ENCODE peak calls at places on chromosome 14, in nine cellular contexts. T is BE2C, P is ovary, H is left ventricle myocardium inferior, G is astrocyte, L is thoracic aorta, B is Peyer's patch, Q is uterus, A is pancreas. R is an unnamed sample. For H3K36me3, the result is how much of the 10 kb centered on the place peaks cover.

GRCh38 chr14:64509036-64509435 is 4.5 kb downstream of the ZBTB1 start:
- DNase-seq in L (no peak), Q (no peak), G (no peak), H (no peak), B (no peak), A (no peak), T (no peak), P (no peak), R (no peak)

GRCh38 chr14:92473261-92473946 is 40.2 kb upstream of the RIN3 start:
- DNase-seq in G (peak), T (no peak), Q (peak), H (peak), P (peak), L (no peak), A (no peak), B (no peak), R (no peak)

GRCh38 chr14:77123381-77124344 is 17.9 kb downstream of the ZDHHC22 start:
- DNase-seq in T (no peak), G (no peak), P (no peak), Q (no peak), L (no peak), H (peak), B (peak), A (peak), R (peak)

GRCh38 chr14:33357225-33358010 is 418.7 kb downstream of the NPAS3 start:
- DNase-seq in G (no peak), Q (no peak), P (no peak), A (no peak), B (no peak), L (no peak), H (no peak), T (no peak), R (no peak)

GRCh38 chr14:24321212-24321975 is 10.1 kb downstream of the LTB4R start:
- DNase-seq in G (no peak), L (no peak), P (no peak), T (no peak), B (no peak), Q (no peak), A (no peak), H (no peak), R (no peak)

GRCh38 chr14:99413172-99413571 is 67.5 kb downstream of the SETD3 start:
- DNase-seq in T (no peak), G (peak), P (peak), H (no peak), L (no peak), B (no peak), A (no peak), Q (no peak), R (no peak)

GRCh38 chr14:39302124-39302810 is 68.6 kb downstream of the MIA2 start:
- DNase-seq in P (no peak), L (no peak), T (no peak), G (peak), B (no peak), A (no peak), Q (no peak), H (no peak), R (no peak)

GRCh38 chr14:91945776-91946305 is 1.7 kb downstream of the FBLN5 start:
- DNase-seq in B (no peak), T (no peak), A (no peak), G (no peak), L (no peak), H (no peak), P (no peak), Q (no peak), R (no peak)

GRCh38 chr14:75460402-75460801 is 32.6 kb downstream of the JDP2 start:
- DNase-seq in A (no peak), B (no peak), Q (no peak), P (no peak), H (no peak), G (no peak), T (no peak), L (no peak), R (no peak)

GRCh38 chr14:64768401-64769095 is 64.3 kb downstream of the PLEKHG3 start:
- DNase-seq in L (no peak), B (no peak), H (no peak), A (no peak), T (no peak), Q (no peak), G (no peak), P (no peak), R (no peak)

GRCh38 chr14:97138801-97139200 is 341.6 kb downstream of the VRK1 start:
- DNase-seq in H (no peak), G (no peak), P (no peak), T (no peak), A (no peak), Q (no peak), L (no peak), B (no peak), R (no peak)

GRCh38 chr14:65195042-65195719 is 92.9 kb upstream of the MAX start:
- DNase-seq in G (no peak), P (no peak), Q (no peak), H (no peak), B (no peak), A (no peak), L (no peak), T (no peak), R (no peak)

DNA sequence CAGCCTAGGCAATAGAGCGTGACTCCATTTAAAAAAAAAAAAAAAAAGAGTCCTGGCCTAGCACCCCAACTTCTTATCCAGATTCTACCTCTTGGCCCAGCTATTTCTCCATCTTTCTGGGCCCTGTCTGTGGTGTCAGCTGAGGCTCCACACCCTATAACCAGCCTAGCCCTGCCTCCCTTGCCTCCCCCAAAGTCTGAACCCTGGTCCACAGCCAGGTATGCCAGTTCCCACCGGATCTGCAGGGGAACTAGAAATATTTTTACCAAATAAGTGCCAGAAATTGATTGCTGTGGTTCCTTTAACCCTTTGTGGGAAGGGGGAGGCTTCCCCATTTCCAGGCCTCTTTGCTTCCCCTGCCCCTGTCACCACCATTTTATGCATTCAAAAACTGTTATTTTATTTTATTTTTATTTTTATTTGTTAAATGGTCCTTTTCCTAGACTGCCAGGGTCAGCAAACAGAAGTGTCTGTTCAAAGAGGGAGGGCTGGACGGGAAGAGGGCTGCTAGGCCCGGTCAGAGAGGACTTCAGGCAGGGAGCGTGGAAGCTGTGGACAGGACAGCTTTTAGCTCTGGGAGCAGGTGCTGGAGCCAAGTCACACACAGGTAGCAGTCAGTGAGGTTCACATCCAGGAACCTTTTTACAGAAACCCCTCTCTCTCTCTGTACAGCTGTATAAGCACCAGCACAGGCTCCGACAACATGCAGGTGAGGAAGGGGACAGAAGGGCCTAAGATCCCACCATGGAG is 23.2 kb downstream of the TTC9 start:
- DNase-seq in P (no peak), T (no peak), B (no peak), G (no peak), Q (no peak), H (no peak), A (no peak), L (no peak), R (no peak)
- H3K4me3 ChIP-seq in P (no peak), T (no peak), B (no peak), G (no peak), Q (no peak), H (no peak), A (no peak), L (no peak), R (no peak)

GRCh38 chr14:102954081-102954789 is 31.8 kb downstream of the AMN start:
- DNase-seq in Q (no peak), B (no peak), P (no peak), H (no peak), G (no peak), A (no peak), L (no peak), T (no peak), R (no peak)
- H3K36me3 ChIP-seq in Q (under half), B (half or more), P (under half), H (half or more), G (half or more), A (under half), L (half or more), T (half or more), R (under half)

GRCh38 chr14:22395803-22396202 is 193.2 kb downstream of the DAD1 start:
- DNase-seq in H (no peak), P (no peak), L (no peak), G (no peak), A (no peak), T (no peak), Q (no peak), B (no peak), R (no peak)
- H3K4me3 ChIP-seq in H (no peak), P (no peak), L (no peak), G (no peak), A (no peak), T (no peak), Q (no peak), B (no peak), R (no peak)

GRCh38 chr14:68911594-68912227 is 67.4 kb downstream of the ACTN1 start:
- DNase-seq in G (peak), Q (peak), T (peak), A (peak), L (no peak), P (peak), B (peak), H (peak), R (peak)

GRCh38 chr14:68919129-68919927 is 59.8 kb downstream of the ACTN1 start:
- DNase-seq in P (no peak), H (no peak), L (no peak), T (no peak), B (no peak), Q (no peak), G (no peak), A (no peak), R (no peak)

GRCh38 chr14:68913516-68913915 is 65.6 kb downstream of the ACTN1 start:
- DNase-seq in B (no peak), P (no peak), H (no peak), L (no peak), Q (no peak), T (no peak), A (no peak), G (no peak), R (no peak)

GRCh38 chr14:68918612-68919011 is 60.5 kb downstream of the ACTN1 start:
- DNase-seq in G (no peak), A (no peak), T (no peak), P (no peak), B (no peak), Q (no peak), L (no peak), H (no peak), R (no peak)

GRCh38 chr14:68916358-68916757 is 62.7 kb downstream of the ACTN1 start:
- DNase-seq in A (no peak), Q (no peak), T (no peak), H (no peak), L (no peak), B (no peak), G (no peak), P (no peak), R (no peak)
- H3K36me3 ChIP-seq in A (under half), Q (under half), T (half or more), H (under half), L (under half), B (under half), G (half or more), P (under half), R (under half)

DNA sequence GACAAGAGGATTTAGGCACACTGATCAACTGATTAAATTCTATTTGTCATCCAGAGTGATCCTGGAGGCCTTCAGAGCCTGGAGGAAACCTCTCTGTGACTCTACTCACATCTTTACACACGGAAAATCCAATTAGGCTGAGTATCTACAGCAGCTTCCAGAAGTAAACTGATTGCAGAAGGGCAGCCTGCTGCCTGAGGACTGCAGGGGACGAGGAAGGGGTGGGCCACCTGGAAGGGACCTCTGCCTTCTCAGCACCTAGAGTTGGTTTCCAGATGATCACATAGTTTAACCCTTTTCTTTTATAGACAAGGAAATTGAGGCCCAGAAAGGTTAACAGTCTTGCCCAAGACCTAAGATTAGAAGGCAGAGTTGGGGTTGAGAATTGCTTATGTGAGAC is 206.1 kb downstream of the DAD1 start:
- DNase-seq in P (no peak), B (no peak), L (no peak), G (no peak), T (no peak), H (no peak), A (no peak), Q (no peak), R (no peak)
- H3K4me3 ChIP-seq in P (no peak), B (no peak), L (no peak), G (no peak), T (no peak), H (no peak), A (no peak), Q (no peak), R (no peak)

GRCh38 chr14:67680941-67681340 is 6.5 kb upstream of the VTI1B start:
- DNase-seq in L (no peak), G (no peak), Q (no peak), T (no peak), P (no peak), H (no peak), B (no peak), A (no peak), R (no peak)
- H3K36me3 ChIP-seq in L (under half), G (under half), Q (under half), T (half or more), P (under half), H (under half), B (under half), A (under half), R (under half)

R was measured in MG63.